ENCODE peak calls at places on chromosome 13, in ten cellular contexts. One of them, this sample, is unnamed.

GRCh38 chr13:35785563-35786327 is 309.3 kb upstream of the MAB21L1 start:
- ATAC-seq in HCT116: no peak
- ATAC-seq in mucosa of descending colon: no peak
- ATAC-seq in stimulated activated effector memory CD8-positive, alpha-beta T cell treated with anti-CD3 and anti-CD28 coated beads, Interleukin-12 subunit alpha, Interleukin-12 subunit beta, amount 100 ng/mL, for 72 hours: no peak
- ATAC-seq in stimulated activated naive CD8-positive, alpha-beta T cell treated with anti-CD3 and anti-CD28 coated beads, Interleukin-15, Interleukin-2, amounts not matched to agents 100 U/mL and 50 U/mL, for 24 hours: no peak
- ATAC-seq in left lung: no peak
- ATAC-seq in K562: no peak
- ATAC-seq in stimulated activated naive B cell treated with anti-CD40 and anti-IgM and Interleukin-4, amounts not matched to agents 10 μg/mL and 1 μg/mL and 100 μg/mL, for 72 hours: no peak
- ATAC-seq in sciatic nerve: no peak
- ATAC-seq in heart right ventricle: no peak
- ATAC-seq in this sample: no peak

GRCh38 chr13:51585696-51586095 is 1.4 kb downstream of the WDFY2 start:
- ATAC-seq in HCT116: no peak
- ATAC-seq in mucosa of descending colon: no peak
- ATAC-seq in stimulated activated effector memory CD8-positive, alpha-beta T cell treated with anti-CD3 and anti-CD28 coated beads, Interleukin-12 subunit alpha, Interleukin-12 subunit beta, amount 100 ng/mL, for 72 hours: peak
- ATAC-seq in stimulated activated naive CD8-positive, alpha-beta T cell treated with anti-CD3 and anti-CD28 coated beads, Interleukin-15, Interleukin-2, amounts not matched to agents 100 U/mL and 50 U/mL, for 24 hours: peak
- ATAC-seq in left lung: no peak
- ATAC-seq in K562: no peak
- ATAC-seq in stimulated activated naive B cell treated with anti-CD40 and anti-IgM and Interleukin-4, amounts not matched to agents 10 μg/mL and 1 μg/mL and 100 μg/mL, for 72 hours: no peak
- ATAC-seq in sciatic nerve: no peak
- ATAC-seq in heart right ventricle: no peak
- ATAC-seq in this sample: peak

GRCh38 chr13:109816979-109817275 is 30.5 kb upstream of the IRS2 start:
- ATAC-seq in HCT116: no peak
- ATAC-seq in mucosa of descending colon: no peak
- ATAC-seq in stimulated activated effector memory CD8-positive, alpha-beta T cell treated with anti-CD3 and anti-CD28 coated beads, Interleukin-12 subunit alpha, Interleukin-12 subunit beta, amount 100 ng/mL, for 72 hours: no peak
- ATAC-seq in stimulated activated naive CD8-positive, alpha-beta T cell treated with anti-CD3 and anti-CD28 coated beads, Interleukin-15, Interleukin-2, amounts not matched to agents 100 U/mL and 50 U/mL, for 24 hours: no peak
- ATAC-seq in left lung: no peak
- ATAC-seq in K562: no peak
- ATAC-seq in stimulated activated naive B cell treated with anti-CD40 and anti-IgM and Interleukin-4, amounts not matched to agents 10 μg/mL and 1 μg/mL and 100 μg/mL, for 72 hours: no peak
- ATAC-seq in sciatic nerve: no peak
- ATAC-seq in heart right ventricle: no peak
- ATAC-seq in this sample: no peak

GRCh38 chr13:42991892-42992584 is at the start of gene EPSTI1:
- ATAC-seq in HCT116: peak
- ATAC-seq in mucosa of descending colon: peak
- ATAC-seq in stimulated activated effector memory CD8-positive, alpha-beta T cell treated with anti-CD3 and anti-CD28 coated beads, Interleukin-12 subunit alpha, Interleukin-12 subunit beta, amount 100 ng/mL, for 72 hours: peak
- ATAC-seq in stimulated activated naive CD8-positive, alpha-beta T cell treated with anti-CD3 and anti-CD28 coated beads, Interleukin-15, Interleukin-2, amounts not matched to agents 100 U/mL and 50 U/mL, for 24 hours: peak
- ATAC-seq in left lung: peak
- ATAC-seq in K562: peak
- ATAC-seq in stimulated activated naive B cell treated with anti-CD40 and anti-IgM and Interleukin-4, amounts not matched to agents 10 μg/mL and 1 μg/mL and 100 μg/mL, for 72 hours: peak
- ATAC-seq in sciatic nerve: peak
- ATAC-seq in heart right ventricle: peak
- ATAC-seq in this sample: peak

GRCh38 chr13:60435762-60436374 is 38.8 kb downstream of the TDRD3 start:
- ATAC-seq in HCT116: no peak
- ATAC-seq in mucosa of descending colon: no peak
- ATAC-seq in stimulated activated effector memory CD8-positive, alpha-beta T cell treated with anti-CD3 and anti-CD28 coated beads, Interleukin-12 subunit alpha, Interleukin-12 subunit beta, amount 100 ng/mL, for 72 hours: peak
- ATAC-seq in stimulated activated naive CD8-positive, alpha-beta T cell treated with anti-CD3 and anti-CD28 coated beads, Interleukin-15, Interleukin-2, amounts not matched to agents 100 U/mL and 50 U/mL, for 24 hours: no peak
- ATAC-seq in left lung: no peak
- ATAC-seq in K562: no peak
- ATAC-seq in stimulated activated naive B cell treated with anti-CD40 and anti-IgM and Interleukin-4, amounts not matched to agents 10 μg/mL and 1 μg/mL and 100 μg/mL, for 72 hours: peak
- ATAC-seq in sciatic nerve: no peak
- ATAC-seq in heart right ventricle: no peak
- ATAC-seq in this sample: peak

GRCh38 chr13:95226932-95227718 is 74.1 kb downstream of the ABCC4 start:
- ATAC-seq in HCT116: no peak
- ATAC-seq in mucosa of descending colon: peak
- ATAC-seq in stimulated activated effector memory CD8-positive, alpha-beta T cell treated with anti-CD3 and anti-CD28 coated beads, Interleukin-12 subunit alpha, Interleukin-12 subunit beta, amount 100 ng/mL, for 72 hours: peak
- ATAC-seq in stimulated activated naive CD8-positive, alpha-beta T cell treated with anti-CD3 and anti-CD28 coated beads, Interleukin-15, Interleukin-2, amounts not matched to agents 100 U/mL and 50 U/mL, for 24 hours: no peak
- ATAC-seq in left lung: peak
- ATAC-seq in K562: peak
- ATAC-seq in stimulated activated naive B cell treated with anti-CD40 and anti-IgM and Interleukin-4, amounts not matched to agents 10 μg/mL and 1 μg/mL and 100 μg/mL, for 72 hours: peak
- ATAC-seq in sciatic nerve: peak
- ATAC-seq in heart right ventricle: no peak
- ATAC-seq in this sample: no peak

GRCh38 chr13:112056739-112057433 is 10.1 kb upstream of the SOX1 start:
- ATAC-seq in HCT116: no peak
- ATAC-seq in mucosa of descending colon: no peak
- ATAC-seq in stimulated activated effector memory CD8-positive, alpha-beta T cell treated with anti-CD3 and anti-CD28 coated beads, Interleukin-12 subunit alpha, Interleukin-12 subunit beta, amount 100 ng/mL, for 72 hours: no peak
- ATAC-seq in stimulated activated naive CD8-positive, alpha-beta T cell treated with anti-CD3 and anti-CD28 coated beads, Interleukin-15, Interleukin-2, amounts not matched to agents 100 U/mL and 50 U/mL, for 24 hours: no peak
- ATAC-seq in left lung: no peak
- ATAC-seq in K562: no peak
- ATAC-seq in stimulated activated naive B cell treated with anti-CD40 and anti-IgM and Interleukin-4, amounts not matched to agents 10 μg/mL and 1 μg/mL and 100 μg/mL, for 72 hours: no peak
- ATAC-seq in sciatic nerve: no peak
- ATAC-seq in heart right ventricle: no peak
- ATAC-seq in this sample: no peak

GRCh38 chr13:99416411-99417121 is 84.7 kb upstream of the TM9SF2 start:
- ATAC-seq in HCT116: no peak
- ATAC-seq in mucosa of descending colon: no peak
- ATAC-seq in stimulated activated effector memory CD8-positive, alpha-beta T cell treated with anti-CD3 and anti-CD28 coated beads, Interleukin-12 subunit alpha, Interleukin-12 subunit beta, amount 100 ng/mL, for 72 hours: no peak
- ATAC-seq in stimulated activated naive CD8-positive, alpha-beta T cell treated with anti-CD3 and anti-CD28 coated beads, Interleukin-15, Interleukin-2, amounts not matched to agents 100 U/mL and 50 U/mL, for 24 hours: no peak
- ATAC-seq in left lung: no peak
- ATAC-seq in K562: peak
- ATAC-seq in stimulated activated naive B cell treated with anti-CD40 and anti-IgM and Interleukin-4, amounts not matched to agents 10 μg/mL and 1 μg/mL and 100 μg/mL, for 72 hours: no peak
- ATAC-seq in sciatic nerve: no peak
- ATAC-seq in heart right ventricle: no peak
- ATAC-seq in this sample: no peak

GRCh38 chr13:47250141-47250540 is 353.3 kb upstream of the HTR2A start:
- ATAC-seq in HCT116: no peak
- ATAC-seq in mucosa of descending colon: no peak
- ATAC-seq in stimulated activated effector memory CD8-positive, alpha-beta T cell treated with anti-CD3 and anti-CD28 coated beads, Interleukin-12 subunit alpha, Interleukin-12 subunit beta, amount 100 ng/mL, for 72 hours: no peak
- ATAC-seq in stimulated activated naive CD8-positive, alpha-beta T cell treated with anti-CD3 and anti-CD28 coated beads, Interleukin-15, Interleukin-2, amounts not matched to agents 100 U/mL and 50 U/mL, for 24 hours: no peak
- ATAC-seq in left lung: no peak
- ATAC-seq in K562: no peak
- ATAC-seq in stimulated activated naive B cell treated with anti-CD40 and anti-IgM and Interleukin-4, amounts not matched to agents 10 μg/mL and 1 μg/mL and 100 μg/mL, for 72 hours: no peak
- ATAC-seq in sciatic nerve: no peak
- ATAC-seq in heart right ventricle: no peak
- ATAC-seq in this sample: no peak

GRCh38 chr13:112510002-112510780 is 77.8 kb downstream of the TUBGCP3 start:
- ATAC-seq in HCT116: peak
- ATAC-seq in mucosa of descending colon: peak
- ATAC-seq in stimulated activated effector memory CD8-positive, alpha-beta T cell treated with anti-CD3 and anti-CD28 coated beads, Interleukin-12 subunit alpha, Interleukin-12 subunit beta, amount 100 ng/mL, for 72 hours: no peak
- ATAC-seq in stimulated activated naive CD8-positive, alpha-beta T cell treated with anti-CD3 and anti-CD28 coated beads, Interleukin-15, Interleukin-2, amounts not matched to agents 100 U/mL and 50 U/mL, for 24 hours: peak
- ATAC-seq in left lung: peak
- ATAC-seq in K562: peak
- ATAC-seq in stimulated activated naive B cell treated with anti-CD40 and anti-IgM and Interleukin-4, amounts not matched to agents 10 μg/mL and 1 μg/mL and 100 μg/mL, for 72 hours: peak
- ATAC-seq in sciatic nerve: peak
- ATAC-seq in heart right ventricle: no peak
- ATAC-seq in this sample: no peak

GRCh38 chr13:48491423-48492122 is 41.3 kb downstream of the RCBTB2 start:
- ATAC-seq in HCT116: no peak
- ATAC-seq in mucosa of descending colon: no peak
- ATAC-seq in stimulated activated effector memory CD8-positive, alpha-beta T cell treated with anti-CD3 and anti-CD28 coated beads, Interleukin-12 subunit alpha, Interleukin-12 subunit beta, amount 100 ng/mL, for 72 hours: peak
- ATAC-seq in stimulated activated naive CD8-positive, alpha-beta T cell treated with anti-CD3 and anti-CD28 coated beads, Interleukin-15, Interleukin-2, amounts not matched to agents 100 U/mL and 50 U/mL, for 24 hours: no peak
- ATAC-seq in left lung: no peak
- ATAC-seq in K562: no peak
- ATAC-seq in stimulated activated naive B cell treated with anti-CD40 and anti-IgM and Interleukin-4, amounts not matched to agents 10 μg/mL and 1 μg/mL and 100 μg/mL, for 72 hours: no peak
- ATAC-seq in sciatic nerve: no peak
- ATAC-seq in heart right ventricle: peak
- ATAC-seq in this sample: peak

GRCh38 chr13:24032674-24033073 is 127.8 kb upstream of the SPATA13 start:
- ATAC-seq in HCT116: no peak
- ATAC-seq in mucosa of descending colon: no peak
- ATAC-seq in stimulated activated effector memory CD8-positive, alpha-beta T cell treated with anti-CD3 and anti-CD28 coated beads, Interleukin-12 subunit alpha, Interleukin-12 subunit beta, amount 100 ng/mL, for 72 hours: no peak
- ATAC-seq in stimulated activated naive CD8-positive, alpha-beta T cell treated with anti-CD3 and anti-CD28 coated beads, Interleukin-15, Interleukin-2, amounts not matched to agents 100 U/mL and 50 U/mL, for 24 hours: no peak
- ATAC-seq in left lung: peak
- ATAC-seq in K562: no peak
- ATAC-seq in stimulated activated naive B cell treated with anti-CD40 and anti-IgM and Interleukin-4, amounts not matched to agents 10 μg/mL and 1 μg/mL and 100 μg/mL, for 72 hours: no peak
- ATAC-seq in sciatic nerve: peak
- ATAC-seq in heart right ventricle: no peak
- ATAC-seq in this sample: no peak

GRCh38 chr13:22040810-22041364 is 370.0 kb downstream of the FGF9 start:
- ATAC-seq in HCT116: no peak
- ATAC-seq in mucosa of descending colon: peak
- ATAC-seq in stimulated activated effector memory CD8-positive, alpha-beta T cell treated with anti-CD3 and anti-CD28 coated beads, Interleukin-12 subunit alpha, Interleukin-12 subunit beta, amount 100 ng/mL, for 72 hours: peak
- ATAC-seq in stimulated activated naive CD8-positive, alpha-beta T cell treated with anti-CD3 and anti-CD28 coated beads, Interleukin-15, Interleukin-2, amounts not matched to agents 100 U/mL and 50 U/mL, for 24 hours: peak
- ATAC-seq in left lung: no peak
- ATAC-seq in K562: peak
- ATAC-seq in stimulated activated naive B cell treated with anti-CD40 and anti-IgM and Interleukin-4, amounts not matched to agents 10 μg/mL and 1 μg/mL and 100 μg/mL, for 72 hours: peak
- ATAC-seq in sciatic nerve: no peak
- ATAC-seq in heart right ventricle: no peak
- ATAC-seq in this sample: peak

GRCh38 chr13:69556540-69557196 is 551.0 kb upstream of the ATXN8OS start:
- ATAC-seq in HCT116: peak
- ATAC-seq in mucosa of descending colon: no peak
- ATAC-seq in stimulated activated effector memory CD8-positive, alpha-beta T cell treated with anti-CD3 and anti-CD28 coated beads, Interleukin-12 subunit alpha, Interleukin-12 subunit beta, amount 100 ng/mL, for 72 hours: no peak
- ATAC-seq in stimulated activated naive CD8-positive, alpha-beta T cell treated with anti-CD3 and anti-CD28 coated beads, Interleukin-15, Interleukin-2, amounts not matched to agents 100 U/mL and 50 U/mL, for 24 hours: no peak
- ATAC-seq in left lung: no peak
- ATAC-seq in K562: no peak
- ATAC-seq in stimulated activated naive B cell treated with anti-CD40 and anti-IgM and Interleukin-4, amounts not matched to agents 10 μg/mL and 1 μg/mL and 100 μg/mL, for 72 hours: no peak
- ATAC-seq in sciatic nerve: no peak
- ATAC-seq in heart right ventricle: no peak
- ATAC-seq in this sample: no peak

GRCh38 chr13:79786176-79786575 is 305.2 kb downstream of the NDFIP2 start:
- ATAC-seq in HCT116: no peak
- ATAC-seq in mucosa of descending colon: no peak
- ATAC-seq in stimulated activated effector memory CD8-positive, alpha-beta T cell treated with anti-CD3 and anti-CD28 coated beads, Interleukin-12 subunit alpha, Interleukin-12 subunit beta, amount 100 ng/mL, for 72 hours: no peak
- ATAC-seq in stimulated activated naive CD8-positive, alpha-beta T cell treated with anti-CD3 and anti-CD28 coated beads, Interleukin-15, Interleukin-2, amounts not matched to agents 100 U/mL and 50 U/mL, for 24 hours: no peak
- ATAC-seq in left lung: no peak
- ATAC-seq in K562: no peak
- ATAC-seq in stimulated activated naive B cell treated with anti-CD40 and anti-IgM and Interleukin-4, amounts not matched to agents 10 μg/mL and 1 μg/mL and 100 μg/mL, for 72 hours: no peak
- ATAC-seq in sciatic nerve: no peak
- ATAC-seq in heart right ventricle: no peak
- ATAC-seq in this sample: no peak

GRCh38 chr13:27321619-27322385 is 51.2 kb downstream of the RASL11A start:
- ATAC-seq in HCT116: no peak
- ATAC-seq in mucosa of descending colon: no peak
- ATAC-seq in stimulated activated effector memory CD8-positive, alpha-beta T cell treated with anti-CD3 and anti-CD28 coated beads, Interleukin-12 subunit alpha, Interleukin-12 subunit beta, amount 100 ng/mL, for 72 hours: peak
- ATAC-seq in stimulated activated naive CD8-positive, alpha-beta T cell treated with anti-CD3 and anti-CD28 coated beads, Interleukin-15, Interleukin-2, amounts not matched to agents 100 U/mL and 50 U/mL, for 24 hours: peak
- ATAC-seq in left lung: no peak
- ATAC-seq in K562: no peak
- ATAC-seq in stimulated activated naive B cell treated with anti-CD40 and anti-IgM and Interleukin-4, amounts not matched to agents 10 μg/mL and 1 μg/mL and 100 μg/mL, for 72 hours: no peak
- ATAC-seq in sciatic nerve: no peak
- ATAC-seq in heart right ventricle: no peak
- ATAC-seq in this sample: peak

GRCh38 chr13:34733720-34734119 is 208.3 kb upstream of the NBEA start:
- ATAC-seq in HCT116: no peak
- ATAC-seq in mucosa of descending colon: no peak
- ATAC-seq in stimulated activated effector memory CD8-positive, alpha-beta T cell treated with anti-CD3 and anti-CD28 coated beads, Interleukin-12 subunit alpha, Interleukin-12 subunit beta, amount 100 ng/mL, for 72 hours: no peak
- ATAC-seq in stimulated activated naive CD8-positive, alpha-beta T cell treated with anti-CD3 and anti-CD28 coated beads, Interleukin-15, Interleukin-2, amounts not matched to agents 100 U/mL and 50 U/mL, for 24 hours: no peak
- ATAC-seq in left lung: peak
- ATAC-seq in K562: no peak
- ATAC-seq in stimulated activated naive B cell treated with anti-CD40 and anti-IgM and Interleukin-4, amounts not matched to agents 10 μg/mL and 1 μg/mL and 100 μg/mL, for 72 hours: no peak
- ATAC-seq in sciatic nerve: peak
- ATAC-seq in heart right ventricle: peak
- ATAC-seq in this sample: no peak

GRCh38 chr13:20359335-20359734 is 127.2 kb upstream of the GJB6 start:
- ATAC-seq in HCT116: peak
- ATAC-seq in mucosa of descending colon: peak
- ATAC-seq in stimulated activated effector memory CD8-positive, alpha-beta T cell treated with anti-CD3 and anti-CD28 coated beads, Interleukin-12 subunit alpha, Interleukin-12 subunit beta, amount 100 ng/mL, for 72 hours: peak
- ATAC-seq in stimulated activated naive CD8-positive, alpha-beta T cell treated with anti-CD3 and anti-CD28 coated beads, Interleukin-15, Interleukin-2, amounts not matched to agents 100 U/mL and 50 U/mL, for 24 hours: peak
- ATAC-seq in left lung: peak
- ATAC-seq in K562: no peak
- ATAC-seq in stimulated activated naive B cell treated with anti-CD40 and anti-IgM and Interleukin-4, amounts not matched to agents 10 μg/mL and 1 μg/mL and 100 μg/mL, for 72 hours: no peak
- ATAC-seq in sciatic nerve: no peak
- ATAC-seq in heart right ventricle: peak
- ATAC-seq in this sample: peak

GRCh38 chr13:81987159-81987558 is 1646.2 kb upstream of the SPRY2 start:
- ATAC-seq in HCT116: no peak
- ATAC-seq in mucosa of descending colon: no peak
- ATAC-seq in stimulated activated effector memory CD8-positive, alpha-beta T cell treated with anti-CD3 and anti-CD28 coated beads, Interleukin-12 subunit alpha, Interleukin-12 subunit beta, amount 100 ng/mL, for 72 hours: no peak
- ATAC-seq in stimulated activated naive CD8-positive, alpha-beta T cell treated with anti-CD3 and anti-CD28 coated beads, Interleukin-15, Interleukin-2, amounts not matched to agents 100 U/mL and 50 U/mL, for 24 hours: no peak
- ATAC-seq in left lung: peak
- ATAC-seq in K562: no peak
- ATAC-seq in stimulated activated naive B cell treated with anti-CD40 and anti-IgM and Interleukin-4, amounts not matched to agents 10 μg/mL and 1 μg/mL and 100 μg/mL, for 72 hours: no peak
- ATAC-seq in sciatic nerve: no peak
- ATAC-seq in heart right ventricle: no peak
- ATAC-seq in this sample: no peak

GRCh38 chr13:77465595-77466195 is 69.8 kb upstream of the SCEL start:
- ATAC-seq in HCT116: no peak
- ATAC-seq in mucosa of descending colon: no peak
- ATAC-seq in stimulated activated effector memory CD8-positive, alpha-beta T cell treated with anti-CD3 and anti-CD28 coated beads, Interleukin-12 subunit alpha, Interleukin-12 subunit beta, amount 100 ng/mL, for 72 hours: no peak
- ATAC-seq in stimulated activated naive CD8-positive, alpha-beta T cell treated with anti-CD3 and anti-CD28 coated beads, Interleukin-15, Interleukin-2, amounts not matched to agents 100 U/mL and 50 U/mL, for 24 hours: no peak
- ATAC-seq in left lung: no peak
- ATAC-seq in K562: no peak
- ATAC-seq in stimulated activated naive B cell treated with anti-CD40 and anti-IgM and Interleukin-4, amounts not matched to agents 10 μg/mL and 1 μg/mL and 100 μg/mL, for 72 hours: no peak
- ATAC-seq in sciatic nerve: peak
- ATAC-seq in heart right ventricle: no peak
- ATAC-seq in this sample: no peak

GRCh38 chr13:77969299-77969698 is 50.7 kb upstream of the EDNRB start:
- ATAC-seq in HCT116: no peak
- ATAC-seq in mucosa of descending colon: no peak
- ATAC-seq in stimulated activated effector memory CD8-positive, alpha-beta T cell treated with anti-CD3 and anti-CD28 coated beads, Interleukin-12 subunit alpha, Interleukin-12 subunit beta, amount 100 ng/mL, for 72 hours: no peak
- ATAC-seq in stimulated activated naive CD8-positive, alpha-beta T cell treated with anti-CD3 and anti-CD28 coated beads, Interleukin-15, Interleukin-2, amounts not matched to agents 100 U/mL and 50 U/mL, for 24 hours: no peak
- ATAC-seq in left lung: no peak
- ATAC-seq in K562: no peak
- ATAC-seq in stimulated activated naive B cell treated with anti-CD40 and anti-IgM and Interleukin-4, amounts not matched to agents 10 μg/mL and 1 μg/mL and 100 μg/mL, for 72 hours: no peak
- ATAC-seq in sciatic nerve: peak
- ATAC-seq in heart right ventricle: no peak
- ATAC-seq in this sample: no peak

GRCh38 chr13:38361551-38362262 is 12.1 kb downstream of the UFM1 start:
- ATAC-seq in HCT116: no peak
- ATAC-seq in mucosa of descending colon: no peak
- ATAC-seq in stimulated activated effector memory CD8-positive, alpha-beta T cell treated with anti-CD3 and anti-CD28 coated beads, Interleukin-12 subunit alpha, Interleukin-12 subunit beta, amount 100 ng/mL, for 72 hours: no peak
- ATAC-seq in stimulated activated naive CD8-positive, alpha-beta T cell treated with anti-CD3 and anti-CD28 coated beads, Interleukin-15, Interleukin-2, amounts not matched to agents 100 U/mL and 50 U/mL, for 24 hours: no peak
- ATAC-seq in left lung: no peak
- ATAC-seq in K562: no peak
- ATAC-seq in stimulated activated naive B cell treated with anti-CD40 and anti-IgM and Interleukin-4, amounts not matched to agents 10 μg/mL and 1 μg/mL and 100 μg/mL, for 72 hours: peak
- ATAC-seq in sciatic nerve: peak
- ATAC-seq in heart right ventricle: no peak
- ATAC-seq in this sample: no peak

GRCh38 chr13:71171740-71172139 is 695.3 kb downstream of the DACH1 start:
- ATAC-seq in HCT116: no peak
- ATAC-seq in mucosa of descending colon: no peak
- ATAC-seq in stimulated activated effector memory CD8-positive, alpha-beta T cell treated with anti-CD3 and anti-CD28 coated beads, Interleukin-12 subunit alpha, Interleukin-12 subunit beta, amount 100 ng/mL, for 72 hours: no peak
- ATAC-seq in stimulated activated naive CD8-positive, alpha-beta T cell treated with anti-CD3 and anti-CD28 coated beads, Interleukin-15, Interleukin-2, amounts not matched to agents 100 U/mL and 50 U/mL, for 24 hours: no peak
- ATAC-seq in left lung: no peak
- ATAC-seq in K562: no peak
- ATAC-seq in stimulated activated naive B cell treated with anti-CD40 and anti-IgM and Interleukin-4, amounts not matched to agents 10 μg/mL and 1 μg/mL and 100 μg/mL, for 72 hours: no peak
- ATAC-seq in sciatic nerve: no peak
- ATAC-seq in heart right ventricle: no peak
- ATAC-seq in this sample: no peak

GRCh38 chr13:40969169-40969901 is 49.8 kb downstream of the ELF1 start:
- ATAC-seq in HCT116: no peak
- ATAC-seq in mucosa of descending colon: no peak
- ATAC-seq in stimulated activated effector memory CD8-positive, alpha-beta T cell treated with anti-CD3 and anti-CD28 coated beads, Interleukin-12 subunit alpha, Interleukin-12 subunit beta, amount 100 ng/mL, for 72 hours: peak
- ATAC-seq in stimulated activated naive CD8-positive, alpha-beta T cell treated with anti-CD3 and anti-CD28 coated beads, Interleukin-15, Interleukin-2, amounts not matched to agents 100 U/mL and 50 U/mL, for 24 hours: peak
- ATAC-seq in left lung: peak
- ATAC-seq in K562: no peak
- ATAC-seq in stimulated activated naive B cell treated with anti-CD40 and anti-IgM and Interleukin-4, amounts not matched to agents 10 μg/mL and 1 μg/mL and 100 μg/mL, for 72 hours: peak
- ATAC-seq in sciatic nerve: no peak
- ATAC-seq in heart right ventricle: no peak
- ATAC-seq in this sample: peak